ENCODE peak calls at places on chromosome 15, in six cellular contexts. O, H, K, Z, G and T are unnamed samples.
A peak's percentile ranks its signal among the peaks of the same experiment; 100 is the strongest.

GRCh38 chr15:93168913-93169312 is 79.9 kb upstream of the RGMA start:
- DNase-seq in G (no peak), K (no peak), O (no peak), Z (no peak), H (no peak), T (no peak)

GRCh38 chr15:75091814-75092213 is 68.4 kb downstream of the PPCDC start:
- DNase-seq in G (no peak), K (no peak), H (no peak), Z (no peak), O (no peak), T (no peak)

GRCh38 chr15:34609658-34610057 is 26.2 kb upstream of the GOLGA8B start:
- DNase-seq in K (no peak), H (no peak), G (no peak), O (no peak), Z (no peak), T (no peak)

GRCh38 chr15:80695099-80695910 is at the start of gene ABHD17C:
- DNase-seq in O (peak; percentile 68), H (peak; percentile 68), G (peak; percentile 66), Z (peak; percentile 72), K (peak; percentile 74), T (no peak)

GRCh38 chr15:85581495-85581894 is 201.1 kb downstream of the AKAP13 start:
- DNase-seq in O (no peak), Z (peak; percentile 81), K (peak; percentile 64), H (peak; percentile 88), G (peak; percentile 67), T (no peak)

GRCh38 chr15:87873501-87873900 is 383.0 kb downstream of the NTRK3 start:
- DNase-seq in Z (no peak), G (no peak), K (no peak), H (no peak), O (no peak), T (no peak)

GRCh38 chr15:77499087-77499765 is 78.5 kb downstream of the HMG20A start:
- DNase-seq in G (no peak), K (no peak), O (no peak), Z (no peak), H (no peak), T (no peak)

GRCh38 chr15:51904931-51905330 is 66.6 kb downstream of the LEO1 start:
- DNase-seq in G (no peak), O (no peak), K (no peak), H (no peak), Z (no peak), T (no peak)

GRCh38 chr15:91055548-91056331 is 33.3 kb upstream of the VPS33B start:
- DNase-seq in G (peak; percentile 67), O (peak; percentile 85), K (peak; percentile 57), H (peak; percentile 60), Z (peak; percentile 72), T (peak; percentile 44)

GRCh38 chr15:63107895-63108546 is 13.6 kb upstream of the LACTB start:
- DNase-seq in Z (no peak), O (peak; percentile 99), G (no peak), H (no peak), K (peak; percentile 39), T (peak; percentile 79)

GRCh38 chr15:58572521-58572920 is 140.7 kb downstream of the LIPC start:
- DNase-seq in O (no peak), H (no peak), Z (no peak), G (no peak), K (no peak), T (no peak)

GRCh38 chr15:22888120-22888859 is 49.8 kb downstream of the NIPA2 start:
- DNase-seq in H (peak; percentile 53), Z (no peak), O (peak; percentile 71), G (no peak), K (no peak), T (peak; percentile 84)

GRCh38 chr15:99961011-99961441 is 227.8 kb upstream of the LYSMD4 start:
- DNase-seq in G (peak; percentile 50), K (no peak), O (peak; percentile 34), Z (peak; percentile 39), H (no peak), T (no peak)

GRCh38 chr15:58555168-58556027 is 123.6 kb downstream of the LIPC start:
- DNase-seq in Z (no peak), G (no peak), O (no peak), H (no peak), K (peak; percentile 25), T (no peak)

GRCh38 chr15:63050737-63051700 is 8.5 kb downstream of the TPM1 start:
- DNase-seq in G (no peak), O (peak; percentile 96), Z (no peak), H (no peak), K (peak; percentile 70), T (no peak)

GRCh38 chr15:94346272-94346671 is 114.9 kb downstream of the MCTP2 start:
- DNase-seq in K (no peak), O (peak; percentile 17), Z (no peak), G (no peak), H (no peak), T (no peak)

GRCh38 chr15:87365221-87365620 is 891.3 kb downstream of the NTRK3 start:
- DNase-seq in O (no peak), K (no peak), H (no peak), Z (no peak), G (no peak), T (peak; percentile 8)

GRCh38 chr15:70375586-70375985 is 277.9 kb upstream of the TLE3 start:
- DNase-seq in G (no peak), K (no peak), O (no peak), H (no peak), Z (no peak), T (no peak)

GRCh38 chr15:40486066-40486770 is 15.4 kb downstream of the CHST14 start:
- DNase-seq in Z (no peak), O (no peak), H (no peak), K (no peak), G (no peak), T (no peak)

GRCh38 chr15:47715856-47716445 is 1.4 kb upstream of the SEMA6D start:
- DNase-seq in K (no peak), Z (no peak), H (peak; percentile 32), O (no peak), G (no peak), T (no peak)

GRCh38 chr15:56794923-56795329 is 61.6 kb upstream of the ZNF280D start:
- DNase-seq in K (no peak), Z (no peak), H (no peak), G (no peak), O (no peak), T (no peak)

GRCh38 chr15:78389356-78389755 is 48.7 kb upstream of the IREB2 start:
- DNase-seq in K (no peak), O (no peak), H (no peak), G (no peak), Z (no peak), T (no peak)

GRCh38 chr15:59177445-59177728 is 29.3 kb upstream of the LDHAL6B start:
- DNase-seq in G (no peak), Z (no peak), O (no peak), K (no peak), H (no peak), T (no peak)

GRCh38 chr15:52730594-52730993 is 51.4 kb upstream of the ATOSA start:
- DNase-seq in H (no peak), G (no peak), Z (no peak), O (no peak), K (no peak), T (no peak)

DNA sequence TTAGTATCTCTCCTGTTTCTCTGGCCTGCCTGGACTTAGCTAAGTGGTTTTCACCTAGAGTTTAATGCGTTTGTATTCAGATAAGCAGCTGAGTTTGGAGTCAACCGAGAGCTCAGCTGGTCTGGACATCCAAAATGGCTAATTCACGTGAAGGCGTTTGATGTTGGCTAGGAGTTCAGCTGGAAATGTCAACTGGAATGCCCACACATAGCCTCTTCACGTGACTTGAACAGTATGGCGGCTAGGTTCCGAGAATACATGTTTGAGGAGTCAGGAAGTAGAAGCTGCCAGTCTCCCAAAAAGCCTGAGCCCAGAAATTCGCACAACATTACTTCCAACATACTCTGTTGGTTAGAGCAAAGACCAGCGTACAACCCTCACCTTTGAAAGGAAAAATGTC is 2.2 kb downstream of the USP8 start:
- DNase-seq in G (no peak), H (no peak), K (no peak), O (no peak), Z (no peak), T (no peak)
- TF ChIP-seq POLR2A in G (no peak), H (no peak), K (no peak), O (no peak), Z (no peak), T (no peak)

DNA sequence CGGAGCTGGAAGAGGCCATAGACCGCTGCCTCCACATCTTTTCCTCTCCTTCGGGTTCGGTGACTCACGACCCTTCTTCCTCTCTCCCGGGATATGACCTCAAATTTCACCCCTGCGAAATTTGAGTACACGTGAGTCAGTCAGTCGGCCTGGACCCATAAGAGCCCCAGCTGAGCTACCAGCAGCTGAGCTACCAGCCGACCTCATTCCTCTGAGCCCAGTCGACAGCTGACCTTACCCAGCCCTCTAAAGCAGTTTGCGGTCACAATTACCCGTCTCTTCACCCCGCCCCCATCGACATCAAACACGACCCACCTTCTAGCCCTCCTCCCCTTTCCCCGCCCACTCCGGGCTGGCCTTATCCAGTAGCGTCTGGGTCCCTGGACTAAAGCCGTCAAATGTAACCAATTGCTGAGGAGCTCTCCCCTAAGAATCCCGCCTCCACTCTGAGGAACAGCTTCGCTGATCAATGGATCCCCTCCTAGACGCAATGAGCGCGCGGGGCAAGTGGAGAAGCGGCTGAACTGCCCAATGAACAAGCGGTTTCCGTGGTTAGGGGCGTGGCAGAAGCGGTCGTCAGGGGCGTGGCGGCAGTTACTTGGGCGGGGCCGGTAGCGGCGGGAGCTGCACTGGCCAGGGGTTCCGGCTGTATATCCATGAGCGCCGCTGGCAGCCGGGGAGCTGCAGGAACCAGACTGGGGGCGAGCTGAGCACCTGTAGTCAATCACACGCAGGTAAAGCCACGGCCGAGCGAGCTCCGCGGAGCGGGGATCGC is at the start of gene ABHD2:
- DNase-seq in Z (peak; percentile 100), O (peak; percentile 100), H (peak; percentile 100), G (peak; percentile 99), K (peak; percentile 99), T (peak; percentile 74)
- TF ChIP-seq POLR2A in Z (peak; percentile 87), O (peak; percentile 70), H (peak; percentile 87), G (peak; percentile 96), K (peak; percentile 91), T (peak; percentile 72)

DNA sequence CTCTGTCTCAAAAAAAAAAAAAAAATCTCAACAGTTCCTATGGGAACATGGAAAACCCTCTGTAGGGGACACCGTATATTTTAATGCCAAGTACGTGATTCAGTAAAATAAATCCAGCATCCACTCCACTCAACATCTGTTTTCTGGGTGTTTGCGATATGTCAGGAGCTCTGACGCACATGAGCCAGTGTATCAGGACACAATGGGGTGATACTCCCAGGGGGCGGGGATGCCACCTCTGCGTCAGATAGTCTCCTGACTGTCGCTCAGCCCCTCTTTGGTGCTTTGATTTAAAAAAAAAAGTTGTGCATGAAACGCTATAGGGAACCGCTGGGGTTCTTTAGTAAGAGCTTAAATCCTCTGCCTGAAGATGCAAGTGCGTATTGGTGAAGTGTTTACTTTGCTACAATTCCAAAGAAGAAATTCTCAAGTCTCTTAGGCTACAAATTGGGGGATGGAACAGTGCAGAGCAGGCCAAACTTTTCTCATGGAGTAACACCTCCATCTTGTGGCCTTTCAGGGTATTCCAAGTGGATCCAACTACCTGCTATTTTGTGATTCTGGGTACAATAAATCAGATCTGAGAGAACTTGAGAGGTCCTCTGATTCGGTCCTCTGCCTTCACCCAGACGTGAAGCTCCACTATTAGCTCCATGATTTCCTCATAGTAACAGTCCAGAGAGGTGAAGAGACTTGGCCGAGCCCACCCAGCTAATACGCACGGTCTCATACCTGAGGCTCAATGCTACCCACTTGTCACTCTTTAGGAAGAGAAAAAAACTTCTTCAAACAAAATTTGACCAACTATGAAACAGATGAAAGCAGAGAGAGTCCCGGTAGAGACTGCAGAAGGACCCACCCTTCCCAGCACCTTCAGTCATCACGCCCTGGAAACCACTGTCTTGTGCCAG is 9.3 kb upstream of the NR2E3 start:
- DNase-seq in G (peak; percentile 58), Z (no peak), K (peak; percentile 55), H (no peak), O (peak; percentile 96), T (peak; percentile 48)
- TF ChIP-seq POLR2A in G (no peak), Z (no peak), K (no peak), H (no peak), O (no peak), T (no peak)

GRCh38 chr15:101723874-101724674 is at the start of gene TARS3:
- DNase-seq in G (peak; percentile 96), H (peak; percentile 97), Z (peak; percentile 97), O (peak; percentile 94), K (peak; percentile 98), T (peak; percentile 71)
- TF ChIP-seq POLR2A in G (peak; percentile 93), H (peak; percentile 84), Z (peak; percentile 42), O (peak; percentile 98), K (peak; percentile 92), T (peak; percentile 97)